ENCODE peak calls at places on chromosomes 1 and 21, in nine cellular contexts. A, U, M, I, J, H, D, E and B are unnamed samples.

GRCh38 chr1:207952617-207953542 is 42.0 kb upstream of the CD34 start:
- DNase-seq in A (no peak), U (no peak), M (no peak), I (no peak), J (no peak), H (peak), D (no peak), E (no peak), B (no peak)

GRCh38 chr21:44425307-44425894 is 29.9 kb upstream of the LRRC3 start:
- DNase-seq in A (no peak), U (no peak), M (no peak), I (no peak), J (no peak), H (no peak), D (no peak), E (no peak), B (no peak)

GRCh38 chr1:116832932-116833578 is 76.7 kb upstream of the PTGFRN start:
- DNase-seq in A (no peak), U (no peak), M (no peak), I (no peak), J (no peak), H (no peak), D (no peak), E (no peak), B (peak)

GRCh38 chr1:18057643-18058042 is 50.0 kb upstream of the IGSF21 start:
- DNase-seq in A (no peak), U (no peak), M (no peak), I (no peak), J (no peak), H (no peak), D (no peak), E (no peak), B (no peak)

GRCh38 chr1:57424231-57425027 is 569 bp upstream of the DAB1 start:
- DNase-seq in A (peak), U (no peak), M (peak), I (no peak), J (no peak), H (no peak), D (peak), E (no peak), B (no peak)

GRCh38 chr1:240658312-240658975 is 46.5 kb upstream of the GREM2 start:
- DNase-seq in A (no peak), U (no peak), M (no peak), I (no peak), J (no peak), H (no peak), D (peak), E (no peak), B (no peak)

GRCh38 chr1:114215426-114215825 is 61.8 kb upstream of the SYT6 start:
- DNase-seq in A (no peak), U (no peak), M (no peak), I (no peak), J (no peak), H (no peak), D (peak), E (no peak), B (no peak)

GRCh38 chr1:15559189-15559815 is 25.5 kb downstream of the AGMAT start:
- DNase-seq in A (no peak), U (no peak), M (no peak), I (no peak), J (no peak), H (no peak), D (no peak), E (no peak), B (no peak)

GRCh38 chr1:31295874-31296485 is 608 bp downstream of the SNRNP40 start:
- DNase-seq in A (no peak), U (no peak), M (no peak), I (no peak), J (no peak), H (peak), D (no peak), E (no peak), B (no peak)

GRCh38 chr1:54721719-54722118 is 6.1 kb downstream of the TTC4 start:
- DNase-seq in A (no peak), U (no peak), M (no peak), I (no peak), J (no peak), H (no peak), D (no peak), E (no peak), B (no peak)

GRCh38 chr1:68232354-68233148 is at the start of gene WLS:
- DNase-seq in A (peak), U (no peak), M (peak), I (peak), J (peak), H (no peak), D (peak), E (peak), B (no peak)

GRCh38 chr1:202107801-202108731 is 14.7 kb upstream of the GPR37L1 start:
- DNase-seq in A (peak), U (no peak), M (no peak), I (no peak), J (peak), H (no peak), D (no peak), E (no peak), B (no peak)

GRCh38 chr1:184910596-184910995 is 63.7 kb downstream of the NIBAN1 start:
- DNase-seq in A (peak), U (no peak), M (no peak), I (peak), J (no peak), H (peak), D (peak), E (peak), B (no peak)

DNA sequence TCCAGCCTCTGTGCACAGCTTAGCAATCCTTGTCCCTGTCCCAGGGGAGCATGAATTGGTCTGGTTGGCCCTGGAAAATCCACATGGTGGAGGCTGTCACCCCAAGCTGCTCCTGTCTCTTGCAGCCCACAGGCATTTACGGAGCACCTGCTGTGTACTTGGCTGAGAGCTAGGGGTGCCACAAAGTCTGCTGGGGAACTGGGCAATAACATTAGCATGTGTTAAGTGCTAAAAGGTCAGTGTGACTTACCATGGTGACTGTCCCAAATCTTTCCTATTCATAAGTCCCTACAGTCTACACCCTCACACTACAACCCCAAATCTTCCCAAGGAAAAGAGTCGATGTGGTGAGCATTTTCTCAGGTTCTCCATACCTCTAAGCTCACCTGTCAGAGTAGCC is 53.6 kb upstream of the ARTN start:
- DNase-seq in A (no peak), U (no peak), M (no peak), I (no peak), J (no peak), H (no peak), D (no peak), E (no peak), B (no peak)
- H3K4me3 ChIP-seq in A (no peak), U (no peak), M (no peak), I (no peak), J (no peak), H (no peak), D (no peak), E (no peak), B (no peak)

GRCh38 chr1:35506960-35507901 is 50.0 kb downstream of the KIAA0319L start:
- DNase-seq in A (no peak), U (no peak), M (no peak), I (no peak), J (no peak), H (no peak), D (no peak), E (no peak), B (peak)
- H3K4me3 ChIP-seq in A (no peak), U (no peak), M (no peak), I (no peak), J (no peak), H (no peak), D (no peak), E (no peak), B (peak)

DNA sequence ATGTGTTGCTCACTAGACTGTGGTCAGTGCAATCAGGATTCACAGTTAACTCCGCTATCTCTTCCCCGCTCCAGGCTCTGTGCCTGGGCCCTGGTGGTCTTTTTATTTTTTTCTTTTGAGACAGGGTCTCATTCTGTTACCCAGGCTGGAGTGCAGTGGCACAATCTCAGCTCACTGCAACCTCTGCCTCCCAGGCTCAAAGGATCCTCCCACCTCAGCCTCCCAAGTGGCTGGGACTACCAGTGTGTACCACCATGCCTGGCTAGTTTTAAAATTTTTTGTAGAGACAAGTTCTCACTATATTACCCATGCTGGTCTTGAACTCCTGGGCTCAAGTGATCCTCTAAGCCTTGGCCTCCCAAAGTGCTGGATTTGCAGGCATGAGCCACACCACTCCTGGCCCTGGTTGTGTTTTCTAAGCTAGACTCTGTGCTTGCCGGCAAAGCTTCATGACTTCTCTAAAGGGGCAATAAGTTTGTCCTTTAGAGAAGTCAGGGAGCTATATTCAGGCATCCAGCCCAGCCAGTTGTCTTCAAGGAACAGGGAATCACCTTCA is 1.4 kb downstream of the RCSD1 start:
- DNase-seq in A (no peak), U (no peak), M (no peak), I (no peak), J (no peak), H (no peak), D (no peak), E (no peak), B (no peak)
- H3K4me3 ChIP-seq in A (peak), U (peak), M (no peak), I (no peak), J (no peak), H (peak), D (no peak), E (peak), B (peak)

GRCh38 chr1:168529533-168529932 is 14.3 kb downstream of the XCL2 start:
- DNase-seq in A (no peak), U (no peak), M (no peak), I (no peak), J (no peak), H (no peak), D (no peak), E (no peak), B (no peak)
- H3K4me3 ChIP-seq in A (no peak), U (no peak), M (no peak), I (no peak), J (no peak), H (no peak), D (no peak), E (no peak), B (no peak)